ENCODE peak calls at places on chromosome 11, in five cellular contexts. C is foreskin fibroblast, D is brain microvascular endothelial cell, U is uterus, K is left lung. E is an unnamed sample.

GRCh38 chr11:117816846-117817212 is 7.7 kb downstream of the FXYD2 start:
- DNase-seq in C (no peak), D (no peak), U (no peak), K (no peak), E (no peak)

GRCh38 chr11:117369521-117369920 is 41.9 kb downstream of the CEP164 start:
- DNase-seq in C (no peak), D (no peak), U (no peak), K (no peak), E (no peak)

GRCh38 chr11:59173080-59173963 is 1.4 kb downstream of the DTX4 start:
- DNase-seq in C (no peak), D (no peak), U (peak), K (no peak), E (no peak)

GRCh38 chr11:117826360-117826635 is 1.8 kb upstream of the FXYD2 start:
- DNase-seq in C (no peak), D (no peak), U (peak), K (no peak), E (no peak)

GRCh38 chr11:123061403-123062157 is at the start of gene HSPA8:
- DNase-seq in C (no peak), D (peak), U (peak), K (peak), E (no peak)

GRCh38 chr11:61294717-61295595 is at the start of gene VWCE:
- DNase-seq in C (peak), D (peak), U (peak), K (peak), E (no peak)

GRCh38 chr11:16252373-16252772 is 104.0 kb downstream of the SOX6 start:
- DNase-seq in C (no peak), D (peak), U (no peak), K (no peak), E (no peak)

GRCh38 chr11:82883853-82884252 is 16.4 kb downstream of the PRCP start:
- DNase-seq in C (no peak), D (no peak), U (no peak), K (no peak), E (no peak)

GRCh38 chr11:34650528-34650927 is 29.6 kb downstream of the EHF start:
- DNase-seq in C (no peak), D (no peak), U (no peak), K (peak), E (peak)

DNA sequence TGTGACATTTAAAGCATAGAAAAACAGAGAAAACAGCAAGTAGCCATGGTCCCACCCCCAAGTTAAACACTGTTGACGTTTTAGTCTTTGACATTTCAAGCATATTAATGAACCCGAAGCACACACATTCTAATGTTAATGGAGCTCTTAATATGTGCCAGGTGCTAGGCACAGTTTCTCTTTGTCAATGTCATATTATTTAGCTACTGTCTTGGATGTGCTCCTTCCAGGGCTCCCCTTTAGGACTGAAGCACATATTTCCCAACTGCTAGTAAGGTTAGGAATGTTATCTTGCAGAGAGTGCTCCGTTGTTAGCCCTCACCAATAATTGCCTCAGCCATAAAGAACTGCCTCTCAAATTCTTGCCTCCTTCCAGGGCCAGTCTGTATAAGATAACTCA is 716.6 kb upstream of the TENM4 start:
- DNase-seq in C (no peak), D (no peak), U (no peak), K (no peak), E (no peak)
- TF ChIP-seq CTCF in C (no peak), D (no peak), U (no peak), K (no peak), E (no peak)

DNA sequence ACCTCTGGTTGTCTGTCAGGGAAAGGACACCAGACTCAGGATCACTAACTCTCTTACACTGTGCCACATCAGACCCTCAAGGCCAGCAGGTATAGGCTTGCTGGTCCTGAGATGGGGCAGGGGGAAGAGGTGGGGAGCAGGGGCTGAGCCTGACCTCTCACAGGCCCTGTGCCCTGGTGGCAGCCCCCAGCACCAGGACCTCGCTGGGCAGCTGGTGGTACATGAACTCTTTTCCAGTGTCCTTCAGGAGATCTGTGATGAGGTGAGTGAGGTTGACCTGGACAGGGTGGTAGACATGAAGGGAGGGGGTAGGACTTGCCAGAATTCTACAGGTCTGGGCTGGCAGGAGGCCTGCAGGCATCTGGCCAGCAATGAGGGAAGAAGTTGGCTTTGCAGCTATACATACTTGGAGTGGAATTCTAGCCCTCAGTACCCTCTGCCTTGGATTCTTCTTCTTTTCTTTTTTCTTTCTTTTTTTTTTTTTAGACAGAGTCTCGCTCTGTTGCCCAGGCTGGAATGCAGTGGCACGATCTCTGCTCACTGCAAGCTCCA is 1.4 kb downstream of the NUDT22 start:
- DNase-seq in C (no peak), D (no peak), U (no peak), K (no peak), E (no peak)
- H3K4me3 ChIP-seq in C (peak), D (peak), U (no peak), K (peak), E (peak)

GRCh38 chr11:871472-871871 is 28.8 kb downstream of the TSPAN4 start:
- DNase-seq in C (no peak), D (no peak), U (no peak), K (no peak), E (no peak)

GRCh38 chr11:869399-870126 is 26.9 kb downstream of the TSPAN4 start:
- DNase-seq in C (no peak), D (no peak), U (no peak), K (no peak), E (no peak)

GRCh38 chr11:870418-870817 is 27.8 kb downstream of the TSPAN4 start:
- DNase-seq in C (no peak), D (no peak), U (no peak), K (no peak), E (no peak)

GRCh38 chr11:868802-869201 is 26.1 kb downstream of the TSPAN4 start:
- DNase-seq in C (no peak), D (no peak), U (no peak), K (no peak), E (no peak)

DNA sequence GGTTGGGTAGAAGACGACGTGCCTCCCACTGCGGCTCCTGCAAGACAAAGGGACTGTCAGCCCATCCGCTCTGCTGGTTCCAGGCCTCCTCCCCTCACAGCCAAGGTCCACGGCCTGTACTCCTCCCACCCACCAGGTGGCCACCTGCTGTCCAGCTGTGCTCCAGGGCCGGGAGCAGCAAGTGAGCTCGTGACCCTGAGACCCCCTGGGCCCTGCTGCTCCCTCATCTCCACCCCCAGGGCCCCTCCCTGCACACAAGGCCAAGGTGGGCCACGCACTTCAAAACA is 27.4 kb downstream of the TSPAN4 start:
- DNase-seq in C (no peak), D (no peak), U (no peak), K (no peak), E (no peak)
- TF ChIP-seq CTCF in C (no peak), D (peak), U (no peak), K (no peak), E (peak)

GRCh38 chr11:45285289-45285828 is 782 bp downstream of the SYT13 start:
- DNase-seq in C (no peak), D (no peak), U (no peak), K (no peak), E (no peak)
- H3K4me3 ChIP-seq in C (no peak), D (no peak), U (no peak), K (no peak), E (no peak)

DNA sequence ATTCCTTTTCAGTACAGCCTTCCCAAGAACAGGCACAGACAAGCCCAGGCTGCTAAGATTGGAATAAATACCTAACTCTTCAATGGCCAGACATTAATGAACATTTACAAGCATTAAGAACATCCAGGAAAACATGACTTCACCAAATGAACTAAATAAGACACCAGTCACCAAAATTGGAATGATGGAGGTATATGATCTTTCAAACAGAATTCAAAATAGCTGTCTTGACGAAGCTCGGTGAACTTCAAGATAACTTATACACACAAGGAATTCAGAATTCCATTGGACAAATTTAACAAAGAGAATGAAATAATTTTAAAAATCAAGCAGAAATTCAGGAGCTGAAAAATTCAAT is 16.4 kb upstream of the DDX10 start:
- DNase-seq in C (no peak), D (no peak), U (no peak), K (no peak), E (no peak)
- TF ChIP-seq CTCF in C (no peak), D (no peak), U (no peak), K (peak), E (no peak)